ENCODE peak calls at places on chromosomes 6 and 20, in four cellular contexts. S, M, A and W are unnamed samples.

GRCh38 chr6:37936150-37936549 is 116.6 kb downstream of the ZFAND3 start:
- DNase-seq in S (no peak), M (no peak), A (no peak), W (no peak)

GRCh38 chr20:51360451-51361230 is 181.9 kb downstream of the NFATC2 start:
- DNase-seq in S (peak), M (no peak), A (peak), W (no peak)

GRCh38 chr20:41889125-41889870 is 271.1 kb upstream of the CHD6 start:
- DNase-seq in S (no peak), M (no peak), A (no peak), W (peak)

GRCh38 chr20:15851576-15852075 is 721.6 kb downstream of the KIF16B start:
- DNase-seq in S (no peak), M (no peak), A (no peak), W (no peak)

GRCh38 chr6:84269947-84270733 is 42.7 kb upstream of the CEP162 start:
- DNase-seq in S (no peak), M (no peak), A (no peak), W (no peak)

GRCh38 chr20:50750145-50750671 is 18.8 kb downstream of the PARD6B start:
- DNase-seq in S (no peak), M (no peak), A (no peak), W (no peak)

GRCh38 chr20:37856932-37857660 is 45.8 kb upstream of the VSTM2L start:
- DNase-seq in S (no peak), M (no peak), A (peak), W (no peak)

GRCh38 chr6:43515808-43516207 is 918 bp downstream of the YIPF3 start:
- DNase-seq in S (no peak), M (no peak), A (no peak), W (no peak)

GRCh38 chr6:112931835-112932234 is 584.7 kb downstream of the RFPL4B start:
- DNase-seq in S (no peak), M (no peak), A (peak), W (no peak)

GRCh38 chr6:40907198-40907701 is 131.8 kb downstream of the UNC5CL start:
- DNase-seq in S (peak), M (peak), A (peak), W (peak)

GRCh38 chr6:146892613-146893401 is 294.0 kb downstream of the ADGB start:
- DNase-seq in S (no peak), M (no peak), A (peak), W (no peak)

GRCh38 chr6:38589367-38589720 is 50.4 kb downstream of the BTBD9 start:
- DNase-seq in S (no peak), M (no peak), A (no peak), W (no peak)

GRCh38 chr6:136378888-136379287 is 89.2 kb upstream of the BCLAF1 start:
- DNase-seq in S (no peak), M (no peak), A (peak), W (no peak)
- TF ChIP-seq CTCF in S (peak), M (no peak), A (peak), W (no peak)

GRCh38 chr6:31690231-31691077 is 9.6 kb upstream of the LY6G5C start:
- DNase-seq in S (no peak), M (peak), A (no peak), W (peak)

GRCh38 chr6:31686483-31686882 is 5.6 kb upstream of the LY6G5C start:
- DNase-seq in S (no peak), M (no peak), A (no peak), W (no peak)

GRCh38 chr6:31689249-31690110 is 8.6 kb upstream of the LY6G5C start:
- DNase-seq in S (no peak), M (no peak), A (no peak), W (peak)

GRCh38 chr6:31687321-31687720 is 6.5 kb upstream of the LY6G5C start:
- DNase-seq in S (no peak), M (no peak), A (no peak), W (no peak)

GRCh38 chr6:31687860-31688693 is 7.2 kb upstream of the LY6G5C start:
- DNase-seq in S (no peak), M (no peak), A (no peak), W (no peak)
- TF ChIP-seq CTCF in S (no peak), M (no peak), A (no peak), W (no peak)

GRCh38 chr20:63864978-63865640 is at the start of gene TPD52L2:
- DNase-seq in S (peak), M (peak), A (peak), W (peak)
- TF ChIP-seq CTCF in S (no peak), M (no peak), A (no peak), W (no peak)

GRCh38 chr6:36078159-36078558 is 50.6 kb downstream of the MAPK14 start:
- DNase-seq in S (no peak), M (no peak), A (no peak), W (no peak)

GRCh38 chr6:36076178-36077088 is 48.8 kb downstream of the MAPK14 start:
- DNase-seq in S (no peak), M (no peak), A (no peak), W (no peak)

GRCh38 chr6:36073587-36073986 is 46.0 kb downstream of the MAPK14 start:
- DNase-seq in S (no peak), M (no peak), A (no peak), W (no peak)

GRCh38 chr6:36079596-36079995 is 50.7 kb upstream of the MAPK13 start:
- DNase-seq in S (no peak), M (no peak), A (no peak), W (no peak)

GRCh38 chr6:36075656-36076055 is 48.0 kb downstream of the MAPK14 start:
- DNase-seq in S (no peak), M (no peak), A (no peak), W (peak)
- TF ChIP-seq CTCF in S (no peak), M (peak), A (no peak), W (peak)